ENCODE peak calls at places on chromosome 19, in four cellular contexts. Q, Z, U and N are unnamed samples.

GRCh38 chr19:33683881-33684549 is 62.3 kb downstream of the CHST8 start:
- DNase-seq in Q (peak), Z (peak), U (peak), N (no peak)

GRCh38 chr19:46845959-46846459 is 4.6 kb downstream of the AP2S1 start:
- DNase-seq in Q (no peak), Z (peak), U (no peak), N (no peak)

GRCh38 chr19:1503089-1503924 is 9.5 kb downstream of the ADAMTSL5 start:
- DNase-seq in Q (no peak), Z (no peak), U (peak), N (peak)

GRCh38 chr19:7492142-7493055 is 3.6 kb upstream of the PEX11G start:
- DNase-seq in Q (no peak), Z (no peak), U (no peak), N (no peak)

GRCh38 chr19:24140099-24140498 is 53.1 kb downstream of the ZNF254 start:
- DNase-seq in Q (no peak), Z (no peak), U (no peak), N (no peak)

GRCh38 chr19:45424191-45425058 is 708 bp upstream of the ERCC1 start:
- DNase-seq in Q (peak), Z (peak), U (peak), N (peak)

GRCh38 chr19:53041366-53041765 is 3.2 kb upstream of the ERVV-2 start:
- DNase-seq in Q (no peak), Z (no peak), U (no peak), N (no peak)

GRCh38 chr19:13877303-13877702 is 369 bp downstream of the NANOS3 start:
- DNase-seq in Q (no peak), Z (no peak), U (no peak), N (no peak)

GRCh38 chr19:15696654-15697194 is 23.8 kb downstream of the CYP4F12 start:
- DNase-seq in Q (no peak), Z (no peak), U (peak), N (no peak)

GRCh38 chr19:11673608-11674041 is 65.1 kb downstream of the ZNF823 start:
- DNase-seq in Q (peak), Z (peak), U (no peak), N (peak)

GRCh38 chr19:9721861-9722260 is 46.7 kb downstream of the ZNF846 start:
- DNase-seq in Q (no peak), Z (no peak), U (no peak), N (no peak)

GRCh38 chr19:50349277-50350057 is 16.0 kb downstream of the NAPSA start:
- DNase-seq in Q (no peak), Z (no peak), U (no peak), N (no peak)

GRCh38 chr19:13960863-13961784 is 8.8 kb downstream of the DCAF15 start:
- DNase-seq in Q (no peak), Z (no peak), U (no peak), N (no peak)

GRCh38 chr19:47996230-47996727 is 1.8 kb downstream of the ELSPBP1 start:
- DNase-seq in Q (no peak), Z (no peak), U (no peak), N (no peak)

GRCh38 chr19:46919324-46919723 is 58.5 kb downstream of the ARHGAP35 start:
- DNase-seq in Q (no peak), Z (no peak), U (no peak), N (no peak)

GRCh38 chr19:3479819-3480215 is 508 bp downstream of the SMIM24 start:
- DNase-seq in Q (no peak), Z (no peak), U (peak), N (no peak)

GRCh38 chr19:8500158-8500557 is 2.3 kb downstream of the PRAM1 start:
- DNase-seq in Q (no peak), Z (no peak), U (no peak), N (no peak)

GRCh38 chr19:48551437-48552302 is at the start of gene SULT2B1:
- DNase-seq in Q (peak), Z (no peak), U (no peak), N (no peak)

GRCh38 chr19:16619456-16619855 is 8.5 kb downstream of the MED26 start:
- DNase-seq in Q (no peak), Z (no peak), U (no peak), N (no peak)

GRCh38 chr19:55451522-55452380 is 8.7 kb upstream of the SHISA7 start:
- DNase-seq in Q (no peak), Z (no peak), U (no peak), N (peak)

GRCh38 chr19:42942187-42942789 is 5.3 kb upstream of the PSG7 start:
- DNase-seq in Q (no peak), Z (no peak), U (peak), N (no peak)
- TF ChIP-seq CTCF in Q (peak), Z (peak), U (peak), N (no peak)

GRCh38 chr19:19179548-19180441 is 9.7 kb upstream of the MEF2B start:
- DNase-seq in Q (no peak), Z (no peak), U (no peak), N (no peak)
- TF ChIP-seq CTCF in Q (no peak), Z (no peak), U (no peak), N (no peak)

DNA sequence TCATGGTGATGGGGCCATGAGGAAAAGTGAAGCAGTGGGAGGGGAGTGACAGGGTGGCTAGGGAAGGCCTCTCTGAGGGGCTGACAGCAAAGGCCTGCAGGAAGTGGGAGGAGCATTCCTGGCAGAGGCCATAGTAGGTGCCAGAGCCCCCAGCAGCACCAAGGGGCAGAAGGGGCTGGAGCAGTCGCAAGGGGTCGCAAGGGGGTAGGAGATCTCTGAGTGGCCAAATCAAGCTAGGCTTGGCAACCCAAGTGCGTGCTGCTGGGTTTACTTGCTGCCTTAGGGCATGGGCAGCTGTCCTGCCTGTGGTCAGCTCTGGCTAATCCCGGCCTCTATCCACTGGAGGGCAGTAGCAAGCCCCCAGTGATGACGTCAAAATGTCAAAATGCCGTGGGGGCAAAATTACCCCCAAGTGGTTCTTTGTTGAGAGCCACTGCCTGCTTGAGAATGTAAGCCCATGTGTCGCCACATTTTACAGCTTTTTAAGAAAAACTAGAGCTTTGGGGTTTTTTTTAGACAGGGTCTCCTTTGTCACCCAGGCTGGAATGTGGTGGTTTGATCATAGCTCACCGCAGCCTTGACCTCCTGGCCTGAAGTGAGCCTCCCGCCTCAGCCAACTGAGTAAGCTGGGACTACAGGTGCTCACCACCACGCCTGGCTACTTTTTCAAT is 11.8 kb downstream of the CCDC97 start:
- DNase-seq in Q (peak), Z (no peak), U (peak), N (peak)
- TF ChIP-seq CTCF in Q (peak), Z (peak), U (peak), N (peak)

DNA sequence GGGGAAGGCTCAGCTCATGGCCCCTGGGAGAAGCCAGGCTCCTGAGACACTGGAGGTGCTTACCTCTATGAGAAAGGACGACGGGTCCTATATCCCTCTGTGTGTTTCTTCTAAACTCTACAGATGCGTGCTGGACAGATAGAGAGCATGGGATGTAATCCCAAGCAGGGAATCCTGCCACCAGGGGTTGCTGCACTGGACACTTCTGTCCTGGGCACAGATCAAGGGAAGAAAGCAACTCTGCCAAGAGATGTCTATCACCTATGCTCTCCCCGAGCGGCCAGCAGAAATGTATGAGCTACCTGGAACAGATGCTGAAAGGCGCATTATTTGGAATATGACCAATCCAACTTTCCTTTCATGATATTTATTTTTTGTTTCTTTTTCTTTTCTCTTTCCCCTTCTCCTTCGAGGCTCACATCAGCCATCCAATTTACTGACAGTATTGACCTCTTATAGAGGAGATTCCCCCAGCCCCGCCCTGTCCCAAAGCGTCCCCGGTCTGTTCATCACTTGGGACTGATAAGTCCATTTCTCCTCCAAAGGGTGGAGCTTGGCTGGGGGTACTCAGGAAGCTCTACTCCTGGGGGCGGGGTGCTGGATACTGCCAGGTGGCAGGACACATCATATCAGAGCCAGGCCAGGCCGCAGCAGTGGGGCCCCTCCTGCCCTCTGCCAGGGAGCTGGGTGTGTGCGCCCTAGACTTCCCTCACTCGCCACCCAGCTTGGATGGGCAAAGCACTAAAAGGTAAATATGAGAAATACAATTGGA is 34.2 kb downstream of the TSHZ3 start:
- DNase-seq in Q (no peak), Z (no peak), U (no peak), N (no peak)
- TF ChIP-seq CTCF in Q (no peak), Z (no peak), U (no peak), N (no peak)